ENCODE peak calls at places on chromosomes 4 and X, in four cellular contexts. F, G, R and O are unnamed samples.
A peak's percentile ranks its signal among the peaks of the same experiment; 100 is the strongest.

GRCh38 chrX:94178145-94178790 is 504.3 kb downstream of the FAM133A start:
- DNase-seq in R (peak; percentile 18), G (no peak), F (peak; percentile 3), O (no peak)

GRCh38 chr4:185657699-185658098 is 122.4 kb upstream of the PDLIM3 start:
- DNase-seq in G (peak; percentile 26), F (peak; percentile 11), R (no peak), O (peak; percentile 44)

GRCh38 chrX:113586281-113586898 is 745.8 kb upstream of the AMOT start:
- DNase-seq in R (no peak), F (no peak), G (no peak), O (no peak)

GRCh38 chrX:15436220-15436619 is 52.0 kb upstream of the VEGFD start:
- DNase-seq in G (no peak), F (no peak), R (no peak), O (no peak)

GRCh38 chrX:48794340-48794920 is 7.4 kb upstream of the HDAC6 start:
- DNase-seq in G (no peak), R (no peak), F (no peak), O (no peak)

GRCh38 chr4:31088600-31089230 is 368.5 kb downstream of the PCDH7 start:
- DNase-seq in G (no peak), F (peak; percentile 90), R (peak; percentile 72), O (peak; percentile 67)

GRCh38 chrX:112874614-112875013 is 34.0 kb upstream of the AMOT start:
- DNase-seq in F (no peak), G (no peak), R (no peak), O (no peak)

GRCh38 chr4:106258145-106259045 is 57.6 kb downstream of the TBCK start:
- DNase-seq in G (no peak), F (peak; percentile 33), R (no peak), O (no peak)

GRCh38 chr4:47836655-47837581 is 949 bp downstream of the CORIN start:
- DNase-seq in F (peak; percentile 78), R (peak; percentile 81), G (peak; percentile 88), O (peak; percentile 84)

GRCh38 chrX:15465896-15466651 is 27.1 kb downstream of the PIR start:
- DNase-seq in F (no peak), R (peak; percentile 21), G (no peak), O (no peak)

GRCh38 chr4:41693629-41694028 is 54.9 kb downstream of the PHOX2B start:
- DNase-seq in R (peak; percentile 42), F (peak; percentile 17), G (peak; percentile 27), O (peak; percentile 12)

GRCh38 chrX:31423575-31424284 is 351.9 kb upstream of the FTHL17 start:
- DNase-seq in R (peak; percentile 78), G (peak; percentile 43), F (peak; percentile 36), O (peak; percentile 65)

GRCh38 chrX:17860811-17861495 is at the start of gene RAI2:
- DNase-seq in F (no peak), G (peak; percentile 75), R (no peak), O (no peak)

GRCh38 chr4:78560296-78560963 is 8.9 kb downstream of the ANXA3 start:
- DNase-seq in G (no peak), R (peak; percentile 74), F (peak; percentile 95), O (peak; percentile 90)

GRCh38 chr4:144169211-144169610 is 28.7 kb upstream of the GYPA start:
- DNase-seq in F (no peak), R (no peak), G (no peak), O (no peak)

GRCh38 chrX:23380581-23380980 is 45.9 kb downstream of the PTCHD1 start:
- DNase-seq in G (no peak), R (no peak), F (no peak), O (no peak)

GRCh38 chrX:54812306-54812705 is 4.8 kb downstream of the MAGED2 start:
- DNase-seq in R (no peak), G (no peak), F (no peak), O (no peak)

GRCh38 chr4:141352775-141353544 is 132.3 kb downstream of the ZNF330 start:
- DNase-seq in F (peak; percentile 91), G (no peak), R (peak; percentile 78), O (peak; percentile 40)

GRCh38 chrX:75067931-75068330 is 88.2 kb downstream of the ABCB7 start:
- DNase-seq in F (no peak), G (no peak), R (no peak), O (no peak)

GRCh38 chr4:139054791-139055376 is 39.3 kb downstream of the NOCT start:
- DNase-seq in G (no peak), R (no peak), F (peak; percentile 33), O (no peak)

DNA sequence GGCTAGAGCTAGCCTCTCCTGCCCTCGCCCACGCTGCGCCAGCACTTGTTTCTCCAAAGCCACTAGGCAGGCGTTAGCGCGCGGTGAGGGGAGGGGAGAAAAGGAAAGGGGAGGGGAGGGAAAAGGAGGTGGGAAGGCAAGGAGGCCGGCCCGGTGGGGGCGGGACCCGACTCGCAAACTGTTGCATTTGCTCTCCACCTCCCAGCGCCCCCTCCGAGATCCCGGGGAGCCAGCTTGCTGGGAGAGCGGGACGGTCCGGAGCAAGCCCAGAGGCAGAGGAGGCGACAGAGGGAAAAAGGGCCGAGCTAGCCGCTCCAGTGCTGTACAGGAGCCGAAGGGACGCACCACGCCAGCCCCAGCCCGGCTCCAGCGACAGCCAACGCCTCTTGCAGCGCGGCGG is at the start of gene AR:
- DNase-seq in F (peak; percentile 74), R (peak; percentile 79), G (peak; percentile 5), O (peak; percentile 47)
- H3K4me3 ChIP-seq in F (peak within 1 kb of the TSS; percentile 54), R (peak within 1 kb of the TSS; percentile 79), G (peak within 1 kb of the TSS; percentile 29), O (peak within 1 kb of the TSS; percentile 59)

DNA sequence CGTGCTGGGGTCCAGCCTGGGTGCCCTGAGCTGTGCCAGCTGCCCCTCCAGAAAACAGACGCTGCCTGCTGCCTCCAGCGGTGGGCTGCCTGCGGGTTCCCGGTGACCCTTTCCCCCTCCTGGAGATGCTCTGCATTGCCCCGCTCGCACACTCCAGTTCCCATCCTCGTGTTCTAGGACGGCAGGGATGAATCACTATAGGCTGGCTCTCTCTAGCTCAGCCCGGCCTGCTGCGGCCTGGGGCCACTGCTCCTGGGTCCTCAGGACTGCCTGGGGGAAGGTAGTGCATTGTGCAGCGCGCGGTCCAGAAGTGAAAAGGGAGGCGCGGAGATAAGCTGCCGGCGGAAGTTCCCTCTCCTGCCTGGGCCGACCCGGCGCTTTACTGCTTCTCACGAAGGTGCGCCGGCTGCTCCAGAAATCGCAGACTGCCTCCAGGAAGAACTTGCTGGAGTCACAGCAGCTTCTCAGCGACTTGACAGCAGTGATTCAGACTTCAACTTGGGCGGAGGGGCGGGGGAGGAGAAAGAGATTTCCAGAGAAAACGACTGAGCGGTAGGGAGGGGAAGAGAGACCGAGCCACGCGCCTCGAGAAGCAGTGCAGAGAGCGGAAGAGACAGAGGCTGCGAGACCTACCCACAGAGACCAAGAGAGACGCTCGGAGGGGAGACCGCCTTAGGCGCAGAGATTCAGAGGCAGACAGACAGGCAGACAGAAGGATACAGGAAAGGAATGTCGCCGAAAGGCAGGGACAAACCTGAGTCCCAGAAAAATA is 6.7 kb upstream of the MSX1 start:
- DNase-seq in G (peak; percentile 79), F (peak; percentile 75), R (peak; percentile 83), O (peak; percentile 76)
- H3K4me3 ChIP-seq in G (peak overlapping the region; percentile 46), F (peak overlapping the region; percentile 37), R (peak overlapping the region; percentile 82), O (peak overlapping the region; percentile 34)

DNA sequence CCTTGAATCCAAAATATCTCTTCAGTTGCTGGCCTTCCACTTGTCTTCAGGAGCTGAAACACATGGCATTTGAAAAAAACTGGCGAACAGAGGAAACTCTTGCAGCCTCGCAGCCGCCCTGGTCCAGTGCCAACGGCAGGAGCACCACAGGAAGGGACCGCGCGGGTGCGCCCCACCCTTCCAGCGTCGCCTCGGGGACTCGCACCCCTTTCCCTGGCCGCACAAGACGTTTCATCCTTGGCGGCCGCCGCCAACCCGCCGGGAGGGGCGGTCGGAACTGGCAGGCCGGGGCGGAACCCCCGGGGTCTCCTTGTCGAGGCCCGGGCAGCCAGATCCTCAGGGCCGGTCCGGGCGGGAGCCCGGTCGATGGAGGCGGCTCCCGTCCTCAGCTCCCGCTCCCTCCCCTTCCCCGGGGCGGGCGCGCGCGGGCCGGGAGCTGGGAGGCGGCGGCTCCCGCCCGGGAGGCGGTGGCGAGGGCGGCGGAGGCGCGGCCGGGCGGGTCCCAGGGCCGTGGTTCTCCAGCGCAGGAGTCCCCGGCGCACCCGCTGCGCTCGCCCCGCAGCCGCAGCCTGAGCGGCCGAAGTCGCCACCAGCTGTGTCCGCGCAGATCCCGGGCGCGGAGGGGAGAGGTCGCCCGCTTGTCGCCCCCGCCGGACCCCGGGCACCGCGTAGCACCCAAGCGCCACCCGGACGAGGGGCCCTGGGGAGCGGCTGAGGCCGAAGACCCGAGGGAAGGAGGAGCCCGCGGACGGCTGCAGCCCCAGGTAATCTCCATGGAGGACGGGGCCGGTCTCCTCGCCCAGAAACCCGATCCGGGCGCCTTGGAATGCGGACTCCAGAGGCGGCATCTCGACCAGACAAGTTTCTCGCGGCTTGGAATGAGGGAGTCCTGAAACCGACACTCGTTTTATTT is 882 bp upstream of the NDST3 start:
- DNase-seq in G (peak; percentile 87), R (peak; percentile 61), F (peak; percentile 62), O (no peak)
- H3K4me3 ChIP-seq in G (peak overlapping the region; percentile 80), R (peak overlapping the region; percentile 70), F (peak overlapping the region; percentile 46), O (peak overlapping the region; percentile 65)

GRCh38 chr4:2816401-2816954 is 23.6 kb downstream of the SH3BP2 start:
- DNase-seq in R (no peak), G (no peak), F (no peak), O (no peak)

GRCh38 chr4:2819244-2820215 is 24.1 kb upstream of the ADD1 start:
- DNase-seq in G (no peak), F (no peak), R (no peak), O (no peak)

GRCh38 chr4:2818351-2818939 is 25.2 kb upstream of the ADD1 start:
- DNase-seq in R (no peak), F (no peak), G (peak; percentile 91), O (no peak)

GRCh38 chr4:2817136-2817535 is 24.3 kb downstream of the SH3BP2 start:
- DNase-seq in R (no peak), F (no peak), G (no peak), O (no peak)

GRCh38 chr4:2817701-2818350 is 24.9 kb downstream of the SH3BP2 start:
- DNase-seq in G (peak; percentile 95), R (no peak), F (no peak), O (no peak)
- H3K4me3 ChIP-seq in G (peak overlapping the region; percentile 54), R (peak overlapping the region; percentile 72), F (peak overlapping the region; percentile 35), O (peak overlapping the region; percentile 64)

DNA sequence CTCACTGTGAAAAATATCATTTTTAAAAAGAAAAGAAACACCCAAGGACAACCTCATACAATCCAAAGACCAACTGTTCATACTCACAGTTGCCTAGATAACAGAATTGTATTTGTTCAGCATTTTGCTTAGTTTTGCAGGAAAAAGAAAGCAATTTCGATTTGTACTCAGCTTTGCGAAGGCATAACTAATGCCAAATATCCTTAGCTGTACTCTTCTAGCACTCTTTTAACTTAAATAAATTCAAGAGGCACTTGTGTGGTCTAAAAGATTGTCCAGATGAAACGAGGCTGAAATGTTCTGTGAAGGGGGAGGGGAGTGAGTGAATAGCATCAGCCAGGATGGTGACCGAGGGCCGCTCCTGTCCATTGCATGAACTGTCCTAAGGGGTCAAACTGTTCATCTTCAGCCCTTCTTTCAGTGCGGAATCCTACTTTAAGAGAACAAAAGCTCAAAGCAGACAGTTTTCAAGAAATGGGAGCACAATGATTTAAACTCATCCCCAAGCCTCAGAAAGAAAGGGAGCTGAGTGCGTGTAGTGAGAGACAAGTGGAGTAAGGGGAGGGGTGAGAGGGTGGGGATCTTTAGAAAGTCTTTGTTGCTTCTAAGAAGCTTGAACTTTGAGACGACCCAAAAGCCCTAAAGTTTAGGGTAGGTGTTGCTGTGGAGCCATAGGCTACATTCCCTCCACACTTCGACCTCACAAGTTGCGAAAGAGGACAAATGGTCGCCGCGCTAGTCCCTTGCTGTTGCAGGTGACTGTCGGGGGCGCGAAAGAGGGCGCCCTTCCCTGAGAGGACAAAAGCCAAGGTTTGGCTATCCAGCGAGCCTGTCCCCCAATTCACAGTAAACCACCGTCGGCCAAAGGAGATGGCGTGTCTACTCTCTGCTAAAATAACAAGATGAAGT is 4.0 kb upstream of the NEUROG2 start:
- DNase-seq in F (no peak), G (peak; percentile 35), R (no peak), O (no peak)
- H3K4me3 ChIP-seq in F (no peak overlapping the region), G (peak overlapping the region; percentile 6), R (no peak overlapping the region), O (no peak overlapping the region)